ENCODE peak calls at places on chromosome 3, in seven cellular contexts. P, Z, X, K, D, N and Y are unnamed samples.

GRCh38 chr3:150407051-150407817 is 864 bp upstream of the TSC22D2 start:
- DNase-seq in P (no peak), Z (peak), X (no peak), K (no peak), D (peak), N (no peak), Y (no peak)

GRCh38 chr3:152121292-152121654 is 147.5 kb upstream of the MBNL1 start:
- DNase-seq in P (no peak), Z (peak), X (peak), K (no peak), D (peak), N (no peak), Y (no peak)

GRCh38 chr3:160129459-160130061 is 95.7 kb upstream of the C3orf80 start:
- DNase-seq in P (no peak), Z (peak), X (peak), K (no peak), D (peak), N (no peak), Y (no peak)

GRCh38 chr3:70832811-70833509 is 520.5 kb upstream of the MDFIC2 start:
- DNase-seq in P (no peak), Z (peak), X (no peak), K (no peak), D (no peak), N (no peak), Y (no peak)

GRCh38 chr3:45567730-45568172 is 26.8 kb upstream of the LIMD1 start:
- DNase-seq in P (no peak), Z (peak), X (no peak), K (no peak), D (no peak), N (no peak), Y (no peak)

GRCh38 chr3:141385386-141386079 is 17.2 kb downstream of the ZBTB38 start:
- DNase-seq in P (no peak), Z (peak), X (no peak), K (no peak), D (no peak), N (no peak), Y (no peak)

GRCh38 chr3:178320481-178321352 is 215.5 kb upstream of the KCNMB2 start:
- DNase-seq in P (no peak), Z (peak), X (peak), K (no peak), D (peak), N (no peak), Y (no peak)

GRCh38 chr3:96814581-96815567 is at the start of gene EPHA6:
- DNase-seq in P (peak), Z (no peak), X (no peak), K (no peak), D (no peak), N (no peak), Y (peak)

GRCh38 chr3:183524476-183524875 is 31.0 kb downstream of the KLHL6 start:
- DNase-seq in P (no peak), Z (no peak), X (no peak), K (no peak), D (no peak), N (no peak), Y (no peak)

GRCh38 chr3:165645191-165645590 is 192.0 kb downstream of the BCHE start:
- DNase-seq in P (no peak), Z (no peak), X (no peak), K (no peak), D (peak), N (no peak), Y (no peak)

GRCh38 chr3:46649436-46649835 is 37.1 kb downstream of the FAM240A start:
- DNase-seq in P (no peak), Z (no peak), X (no peak), K (no peak), D (no peak), N (no peak), Y (no peak)

GRCh38 chr3:49554639-49555265 is 475 bp downstream of the BSN start:
- DNase-seq in P (peak), Z (peak), X (peak), K (peak), D (peak), N (no peak), Y (peak)

GRCh38 chr3:24523195-24523594 is 28.5 kb upstream of the THRB start:
- DNase-seq in P (no peak), Z (no peak), X (no peak), K (no peak), D (no peak), N (no peak), Y (no peak)

GRCh38 chr3:114558271-114558670 is 264.4 kb downstream of the TIGIT start:
- DNase-seq in P (no peak), Z (peak), X (no peak), K (no peak), D (no peak), N (no peak), Y (no peak)

DNA sequence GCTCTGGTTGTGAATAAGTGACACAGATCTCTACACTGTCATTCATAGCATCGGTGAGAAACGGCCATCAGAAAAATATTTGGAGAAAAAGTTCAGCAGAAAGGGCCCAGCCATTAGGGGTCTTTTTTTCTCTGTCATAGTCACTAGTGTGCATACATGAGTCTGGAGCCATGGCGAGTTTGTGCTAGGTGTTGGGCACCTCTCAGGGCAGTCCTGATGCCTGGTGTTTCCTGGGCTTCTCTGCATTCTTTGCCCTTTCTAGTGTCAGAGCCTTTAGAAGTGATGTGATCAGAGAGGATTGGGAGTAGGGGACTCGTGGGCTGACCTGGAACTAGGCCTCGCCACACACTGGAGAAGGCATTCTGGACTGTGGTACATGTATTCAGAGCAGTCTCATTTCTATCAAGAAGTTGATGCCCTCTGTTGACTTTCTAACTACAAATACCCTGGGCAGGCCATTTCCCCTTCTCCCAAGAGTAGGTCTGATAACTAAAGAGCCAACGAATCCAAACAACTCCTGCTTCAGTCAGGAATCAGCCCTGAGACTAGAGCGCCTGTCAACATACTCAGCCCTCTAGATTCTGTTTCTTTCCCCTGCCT is 1.6 kb downstream of the KY start:
- DNase-seq in P (peak), Z (no peak), X (no peak), K (no peak), D (no peak), N (no peak), Y (no peak)
- H3K18ac ChIP-seq in P (no peak), Z (no peak), X (no peak), K (no peak), D (no peak), N (no peak), Y (no peak)

DNA sequence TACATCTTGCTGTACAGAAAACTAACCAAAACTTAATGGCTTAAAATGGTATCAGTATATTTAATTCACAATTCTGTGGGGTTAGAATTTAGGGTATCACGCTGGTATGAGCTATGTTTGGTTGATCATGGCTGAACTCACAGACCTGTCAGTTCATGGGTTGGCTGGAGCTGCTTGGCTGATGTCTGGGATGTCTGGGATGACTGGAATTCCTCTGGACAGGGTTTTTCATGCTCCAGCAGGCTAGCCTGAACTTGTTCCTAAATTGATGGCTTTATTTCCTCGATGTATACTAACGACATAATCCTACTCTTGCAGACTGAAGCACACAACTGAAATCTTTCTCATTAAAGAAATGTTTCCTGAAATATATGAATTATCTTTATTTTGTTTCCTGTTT is 338.9 kb upstream of the GBE1 start:
- DNase-seq in P (no peak), Z (peak), X (no peak), K (peak), D (peak), N (no peak), Y (peak)
- H3K4ac ChIP-seq in P (no peak), Z (no peak), X (no peak), K (no peak), D (no peak), N (no peak), Y (no peak)

GRCh38 chr3:123093696-123094095 is 26.9 kb downstream of the PDIA5 start:
- DNase-seq in P (no peak), Z (no peak), X (no peak), K (no peak), D (no peak), N (no peak), Y (no peak)

GRCh38 chr3:123096701-123097100 is 29.9 kb downstream of the PDIA5 start:
- DNase-seq in P (no peak), Z (peak), X (peak), K (no peak), D (no peak), N (no peak), Y (no peak)

GRCh38 chr3:123094492-123094891 is 27.7 kb downstream of the PDIA5 start:
- DNase-seq in P (no peak), Z (no peak), X (no peak), K (no peak), D (no peak), N (no peak), Y (no peak)

GRCh38 chr3:123094914-123095313 is 28.1 kb downstream of the PDIA5 start:
- DNase-seq in P (no peak), Z (no peak), X (no peak), K (no peak), D (no peak), N (no peak), Y (no peak)

DNA sequence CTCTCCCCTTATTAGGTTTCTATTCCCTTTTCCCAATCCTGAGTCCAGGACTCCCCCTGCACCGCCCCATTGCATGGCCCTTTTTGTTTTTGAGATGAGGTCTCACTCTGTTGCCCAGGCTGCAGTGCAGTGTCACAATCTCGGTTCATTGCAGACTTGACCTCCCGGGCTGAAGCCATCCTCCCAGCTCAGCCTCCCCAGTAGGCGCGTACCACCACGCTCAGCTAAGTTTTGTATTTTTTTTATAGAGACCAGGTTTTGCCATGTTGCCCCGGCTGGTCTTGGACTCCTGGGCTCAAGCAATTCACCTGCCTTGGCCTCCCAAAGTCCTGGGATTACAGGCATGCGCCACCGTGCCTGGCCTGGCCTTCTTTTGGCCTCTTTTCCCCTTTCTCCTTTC is 29.3 kb downstream of the PDIA5 start:
- DNase-seq in P (no peak), Z (no peak), X (no peak), K (no peak), D (no peak), N (no peak), Y (no peak)
- H3K27ac ChIP-seq in P (no peak), Z (no peak), X (no peak), K (no peak), D (peak), N (no peak), Y (no peak)

DNA sequence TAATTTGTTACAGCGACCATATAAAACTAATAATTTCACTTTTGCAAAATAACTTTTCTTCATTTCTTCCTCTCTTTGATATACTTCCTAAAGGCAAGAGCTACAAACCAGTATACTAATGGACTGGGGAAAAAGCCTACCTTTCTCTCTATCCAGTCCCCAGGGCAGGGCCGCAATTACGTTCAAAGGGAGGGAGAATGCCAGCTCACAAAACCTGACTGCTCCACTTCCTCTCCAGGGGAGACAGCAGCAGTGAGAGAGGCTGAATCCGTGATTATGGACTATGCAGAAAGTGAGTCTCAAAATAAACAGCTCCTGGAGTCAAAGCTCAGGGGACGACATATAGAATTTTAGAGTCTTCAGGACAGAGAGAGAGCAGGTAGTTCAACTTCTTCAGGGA is 126.9 kb upstream of the HES1 start:
- DNase-seq in P (no peak), Z (no peak), X (no peak), K (no peak), D (no peak), N (no peak), Y (peak)
- H3K18ac ChIP-seq in P (no peak), Z (no peak), X (no peak), K (no peak), D (no peak), N (peak), Y (no peak)

GRCh38 chr3:100506355-100506754 is 13.9 kb downstream of the TMEM45A start:
- DNase-seq in P (no peak), Z (peak), X (no peak), K (no peak), D (no peak), N (no peak), Y (no peak)
- H3K4ac ChIP-seq in P (no peak), Z (no peak), X (no peak), K (no peak), D (no peak), N (no peak), Y (no peak)

DNA sequence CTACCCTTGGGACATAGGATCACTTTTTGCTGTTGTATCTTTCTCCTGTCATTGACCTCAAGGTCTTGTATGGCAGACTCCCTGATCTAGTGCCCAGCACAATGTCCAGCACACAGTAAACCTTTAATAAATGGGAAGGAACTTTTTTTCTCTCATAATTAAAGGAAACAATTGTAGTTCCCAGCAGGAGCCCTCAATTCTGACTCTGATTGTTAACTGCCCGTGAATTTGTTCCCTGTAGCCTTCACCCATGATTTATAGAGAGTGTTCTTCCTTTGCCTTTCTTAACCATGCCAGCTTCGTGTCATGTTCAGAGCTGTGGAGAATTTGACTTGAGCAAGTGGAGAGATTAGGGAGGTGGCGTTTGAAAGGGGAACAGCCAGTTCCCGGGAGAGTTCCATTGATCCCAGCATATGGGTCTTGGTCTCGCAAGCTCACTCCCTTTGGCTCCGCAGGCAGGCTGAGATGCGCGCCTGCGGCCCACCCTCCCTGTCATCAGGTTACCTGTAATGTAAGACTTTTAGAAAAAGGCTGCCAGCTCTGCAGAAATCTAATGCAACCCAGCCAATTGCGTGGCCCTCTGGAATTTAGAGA is 182.6 kb downstream of the TP63 start:
- DNase-seq in P (peak), Z (no peak), X (no peak), K (no peak), D (no peak), N (no peak), Y (no peak)
- H3K27ac ChIP-seq in P (no peak), Z (no peak), X (no peak), K (no peak), D (no peak), N (no peak), Y (no peak)

GRCh38 chr3:132900479-132900878 is 137.7 kb upstream of the TMEM108 start:
- DNase-seq in P (no peak), Z (no peak), X (no peak), K (no peak), D (no peak), N (no peak), Y (no peak)
- H3K18ac ChIP-seq in P (no peak), Z (no peak), X (no peak), K (no peak), D (no peak), N (no peak), Y (no peak)

GRCh38 chr3:185423178-185423577 is 60.2 kb downstream of the MAP3K13 start:
- DNase-seq in P (no peak), Z (peak), X (peak), K (no peak), D (peak), N (no peak), Y (peak)

GRCh38 chr3:185424435-185424834 is 61.5 kb downstream of the MAP3K13 start:
- DNase-seq in P (no peak), Z (no peak), X (no peak), K (no peak), D (no peak), N (no peak), Y (no peak)

GRCh38 chr3:185421577-185422232 is 58.8 kb downstream of the MAP3K13 start:
- DNase-seq in P (no peak), Z (no peak), X (no peak), K (no peak), D (no peak), N (no peak), Y (no peak)

GRCh38 chr3:185420762-185421161 is 57.8 kb downstream of the MAP3K13 start:
- DNase-seq in P (no peak), Z (no peak), X (no peak), K (no peak), D (no peak), N (no peak), Y (no peak)

DNA sequence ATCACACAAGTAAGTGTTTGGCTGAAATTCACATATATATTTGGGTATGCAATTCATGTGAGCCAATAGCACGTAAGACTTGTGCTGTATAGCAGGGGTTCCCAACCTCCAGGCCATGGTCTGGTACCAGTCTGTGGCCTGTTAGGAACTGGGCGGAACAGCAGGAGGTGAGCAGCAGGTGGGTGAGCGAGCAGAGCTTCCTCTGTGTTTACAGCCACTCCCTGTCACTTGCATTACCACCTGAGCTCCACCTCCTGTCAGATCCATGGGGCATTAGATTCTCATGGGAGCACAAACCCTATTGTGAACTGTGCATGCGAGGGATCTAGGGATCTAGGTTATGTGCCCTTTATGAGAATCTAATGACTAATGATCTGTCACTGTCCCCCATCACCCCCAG is 59.7 kb downstream of the MAP3K13 start:
- DNase-seq in P (no peak), Z (no peak), X (no peak), K (no peak), D (no peak), N (no peak), Y (no peak)
- H3K4ac ChIP-seq in P (no peak), Z (no peak), X (no peak), K (no peak), D (no peak), N (no peak), Y (no peak)